ENCODE peak calls at places on chromosomes 7 and 10, in six cellular contexts. S is pancreas, P is colonic mucosa, J is upper lobe of left lung, C is GM06990, F is NB4. A is an unnamed sample.

GRCh38 chr10:3748484-3748883 is 36.5 kb downstream of the KLF6 start:
- DNase-seq in S (no peak), P (no peak), J (no peak), C (no peak), F (no peak), A (peak; percentile 34)

GRCh38 chr7:86320886-86321285 is 322.8 kb upstream of the GRM3 start:
- DNase-seq in S (no peak), P (no peak), J (no peak), C (no peak), F (no peak), A (no peak)

GRCh38 chr7:35617076-35617475 is 77.9 kb downstream of the HERPUD2 start:
- DNase-seq in S (no peak), P (no peak), J (no peak), C (no peak), F (no peak), A (no peak)

GRCh38 chr7:134029-134428 is 58.3 kb upstream of the FAM20C start:
- DNase-seq in S (no peak), P (no peak), J (peak; percentile 30), C (no peak), F (no peak), A (no peak)

GRCh38 chr10:182441-183201 is 47.4 kb downstream of the ZMYND11 start:
- DNase-seq in S (no peak), P (no peak), J (no peak), C (peak; percentile 24), F (no peak), A (no peak)

GRCh38 chr10:26737730-26738129 is 40.2 kb downstream of the PDSS1 start:
- DNase-seq in S (peak; percentile 31), P (no peak), J (no peak), C (peak; percentile 67), F (peak; percentile 30), A (no peak)

GRCh38 chr10:93030409-93030808 is 30.2 kb upstream of the CYP26C1 start:
- DNase-seq in S (no peak), P (no peak), J (no peak), C (no peak), F (no peak), A (no peak)

GRCh38 chr7:67105382-67105781 is 108.7 kb downstream of the TYW1 start:
- DNase-seq in S (no peak), P (no peak), J (no peak), C (no peak), F (peak; percentile 55), A (no peak)

GRCh38 chr7:80047032-80047431 is 87.6 kb upstream of the GNAI1 start:
- DNase-seq in S (no peak), P (no peak), J (no peak), C (no peak), F (no peak), A (no peak)

GRCh38 chr7:74482629-74483401 is 29.1 kb downstream of the GTF2IRD1 start:
- DNase-seq in S (no peak), P (no peak), J (no peak), C (no peak), F (peak; percentile 78), A (no peak)

GRCh38 chr10:70664702-70665195 is 7.6 kb upstream of the ADAMTS14 start:
- DNase-seq in S (no peak), P (no peak), J (no peak), C (no peak), F (no peak), A (no peak)

GRCh38 chr7:137443616-137444015 is 100.1 kb upstream of the PTN start:
- DNase-seq in S (no peak), P (no peak), J (no peak), C (no peak), F (no peak), A (no peak)

GRCh38 chr10:113958631-113959382 is 84.9 kb upstream of the ADRB1 start:
- DNase-seq in S (no peak), P (peak; percentile 76), J (peak; percentile 10), C (no peak), F (peak; percentile 77), A (peak; percentile 88)

GRCh38 chr10:101643546-101643945 is 51.4 kb downstream of the FBXW4 start:
- DNase-seq in S (no peak), P (no peak), J (no peak), C (no peak), F (no peak), A (no peak)

GRCh38 chr7:55567495-55568070 is 4.7 kb downstream of the VOPP1 start:
- DNase-seq in S (no peak), P (peak; percentile 18), J (no peak), C (peak; percentile 40), F (no peak), A (no peak)

GRCh38 chr7:55570218-55570873 is 2.0 kb downstream of the VOPP1 start:
- DNase-seq in S (no peak), P (no peak), J (no peak), C (peak; percentile 77), F (no peak), A (no peak)

GRCh38 chr7:55569797-55570196 is 2.5 kb downstream of the VOPP1 start:
- DNase-seq in S (no peak), P (no peak), J (no peak), C (peak; percentile 48), F (no peak), A (no peak)

GRCh38 chr7:55569269-55569663 is 3.0 kb downstream of the VOPP1 start:
- DNase-seq in S (no peak), P (no peak), J (no peak), C (no peak), F (no peak), A (no peak)

DNA sequence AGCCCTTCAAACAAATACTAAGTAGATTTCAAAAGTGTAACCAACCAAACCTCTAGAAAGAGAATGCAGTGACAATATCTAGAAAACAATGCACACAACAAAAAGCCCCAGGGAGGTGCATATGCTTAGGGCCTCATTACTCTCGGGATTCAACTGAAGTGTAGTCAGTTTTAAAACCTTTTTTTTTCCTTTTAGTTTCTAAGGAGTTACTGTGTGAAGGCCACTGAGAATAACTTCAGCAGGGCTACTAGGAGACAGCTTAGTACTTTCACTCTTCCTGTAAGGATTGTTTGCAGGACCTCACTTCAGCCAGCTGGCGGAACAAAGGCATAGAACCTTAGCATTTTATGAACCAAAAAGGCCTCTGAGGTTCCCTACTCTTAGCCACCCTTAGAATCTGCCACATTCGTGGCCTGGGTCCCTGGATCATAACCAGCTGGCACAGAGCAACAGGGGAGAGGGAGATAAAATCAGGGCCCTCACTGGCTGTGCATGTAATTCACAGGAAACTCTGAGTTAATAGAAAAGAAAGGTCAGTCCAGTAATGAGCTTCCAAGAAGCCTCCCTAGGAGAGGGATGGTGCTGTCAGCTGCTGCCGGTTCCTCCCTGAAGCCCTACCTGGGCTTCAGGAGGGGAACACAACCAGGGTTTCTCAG is 3.6 kb downstream of the VOPP1 start:
- DNase-seq in S (no peak), P (no peak), J (no peak), C (no peak), F (no peak), A (no peak)
- TF ChIP-seq CTCF in S (no peak), P (no peak), J (no peak), C (no peak), F (no peak), A (no peak)

GRCh38 chr10:117224036-117224430 is 16.9 kb upstream of the SLC18A2 start:
- DNase-seq in S (no peak), P (no peak), J (no peak), C (no peak), F (no peak), A (no peak)

GRCh38 chr10:117228210-117228609 is 12.7 kb upstream of the SLC18A2 start:
- DNase-seq in S (no peak), P (no peak), J (no peak), C (no peak), F (no peak), A (no peak)

GRCh38 chr10:117224881-117225280 is 16.0 kb upstream of the SLC18A2 start:
- DNase-seq in S (no peak), P (no peak), J (no peak), C (no peak), F (no peak), A (no peak)

GRCh38 chr10:117223413-117224035 is 17.4 kb upstream of the SLC18A2 start:
- DNase-seq in S (no peak), P (no peak), J (no peak), C (no peak), F (no peak), A (no peak)

DNA sequence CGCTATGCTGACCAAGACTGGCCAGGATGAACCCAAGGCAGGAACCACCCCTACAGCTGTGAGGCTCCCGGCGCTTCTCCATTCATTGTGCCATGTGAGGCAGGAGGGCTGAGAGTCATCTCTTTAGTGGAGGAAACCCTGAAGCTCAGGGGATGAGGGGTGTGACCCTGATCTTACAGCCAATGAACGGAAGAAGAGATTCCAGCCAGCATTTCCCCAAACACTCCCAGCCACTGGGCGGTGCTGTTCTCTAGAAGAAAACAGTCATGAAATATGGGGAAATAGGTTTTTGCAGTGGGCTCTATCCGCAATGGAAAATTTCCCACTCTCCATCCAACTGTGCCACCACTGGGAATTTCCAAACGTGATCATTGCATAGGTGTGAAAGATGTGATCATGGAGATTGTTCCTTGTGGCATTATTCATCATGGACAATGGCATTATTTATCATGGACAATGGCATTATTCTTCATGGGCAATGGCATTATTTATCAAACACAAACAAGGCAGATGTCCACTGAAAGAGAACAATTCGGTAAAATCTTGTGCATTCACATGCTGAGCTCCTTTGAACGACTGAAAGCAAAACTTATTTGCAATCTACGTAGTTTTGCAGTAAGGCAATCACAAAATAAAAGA is 14.0 kb upstream of the SLC18A2 start:
- DNase-seq in S (peak; percentile 33), P (peak; percentile 43), J (no peak), C (no peak), F (peak; percentile 55), A (no peak)
- TF ChIP-seq CTCF in S (peak; percentile 27), P (peak; percentile 57), J (no peak), C (peak; percentile 63), F (peak; percentile 78), A (peak; percentile 34)

DNA sequence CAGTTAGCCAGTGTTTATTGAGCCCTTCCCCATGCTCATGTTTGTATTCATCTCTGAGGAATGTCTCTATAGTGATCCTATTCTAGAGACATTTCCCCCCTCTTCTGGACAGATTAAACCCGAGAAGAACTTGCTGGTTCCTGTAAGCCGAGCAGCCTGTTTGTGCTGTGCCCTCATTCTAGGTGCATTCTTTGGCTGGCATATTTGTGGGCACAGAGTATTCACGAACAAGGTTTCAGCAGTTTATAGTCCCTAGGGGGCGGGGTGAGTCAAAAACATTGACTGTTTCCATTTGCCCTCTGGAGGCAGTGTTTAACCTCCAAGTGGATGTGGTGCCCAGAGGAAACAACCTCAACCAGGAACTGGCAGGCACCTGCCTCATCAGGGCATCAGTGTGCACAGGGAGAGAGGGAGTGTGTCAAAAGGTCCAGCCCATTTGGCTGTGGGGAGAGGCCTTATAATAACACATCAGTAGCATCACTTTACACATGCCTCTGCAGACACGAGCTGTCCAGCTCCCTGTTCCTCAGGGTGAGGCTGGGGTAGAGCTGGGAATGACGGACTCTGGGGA is 273.3 kb upstream of the LRGUK start:
- DNase-seq in S (no peak), P (peak; percentile 61), J (no peak), C (peak; percentile 15), F (peak; percentile 79), A (peak; percentile 88)
- TF ChIP-seq CTCF in S (no peak), P (peak; percentile 39), J (no peak), C (peak; percentile 67), F (peak; percentile 55), A (peak; percentile 58)

GRCh38 chr7:138618933-138619332 is 82.2 kb downstream of the SVOPL start:
- DNase-seq in S (peak; percentile 19), P (no peak), J (no peak), C (no peak), F (no peak), A (no peak)

GRCh38 chr7:138613630-138614029 is 87.5 kb downstream of the SVOPL start:
- DNase-seq in S (no peak), P (no peak), J (no peak), C (no peak), F (no peak), A (no peak)

GRCh38 chr7:138616085-138616484 is 85.1 kb downstream of the SVOPL start:
- DNase-seq in S (no peak), P (no peak), J (no peak), C (no peak), F (no peak), A (no peak)

GRCh38 chr7:138618506-138618905 is 82.7 kb downstream of the SVOPL start:
- DNase-seq in S (no peak), P (no peak), J (no peak), C (no peak), F (no peak), A (no peak)
- TF ChIP-seq CTCF in S (no peak), P (no peak), J (no peak), C (no peak), F (no peak), A (no peak)

A was measured in osteocyte.